ENCODE peak calls at places on chromosomes 5 and 9, in seven cellular contexts. One of them, this sample, is unnamed.

GRCh38 chr5:13558408-13558807 is 386.1 kb downstream of the DNAH5 start:
- DNase-seq in naive thymus-derived CD8-positive, alpha-beta T cell: no peak
- DNase-seq in uterus: no peak
- DNase-seq in EH: no peak
- DNase-seq in trophoblast cell: no peak
- DNase-seq in cardiac fibroblast: no peak
- DNase-seq in fibroblast of lung: peak; percentile 15
- DNase-seq in this sample: peak; percentile 19

GRCh38 chr9:120563044-120563443 is 16.9 kb downstream of the CDK5RAP2 start:
- DNase-seq in fibroblast of lung: no peak
- DNase-seq in EH: no peak
- DNase-seq in cardiac fibroblast: no peak
- DNase-seq in uterus: no peak
- DNase-seq in naive thymus-derived CD8-positive, alpha-beta T cell: no peak
- DNase-seq in trophoblast cell: no peak
- DNase-seq in this sample: no peak

GRCh38 chr5:81749562-81750307 is 1.2 kb downstream of the SSBP2 start:
- DNase-seq in uterus: peak; percentile 51
- DNase-seq in trophoblast cell: peak; percentile 32
- DNase-seq in fibroblast of lung: no peak
- DNase-seq in naive thymus-derived CD8-positive, alpha-beta T cell: peak; percentile 45
- DNase-seq in EH: peak; percentile 42
- DNase-seq in cardiac fibroblast: no peak
- DNase-seq in this sample: no peak

GRCh38 chr5:67621040-67621397 is 424.4 kb upstream of the CD180 start:
- DNase-seq in EH: no peak
- DNase-seq in uterus: no peak
- DNase-seq in cardiac fibroblast: no peak
- DNase-seq in trophoblast cell: no peak
- DNase-seq in fibroblast of lung: no peak
- DNase-seq in naive thymus-derived CD8-positive, alpha-beta T cell: no peak
- DNase-seq in this sample: no peak

GRCh38 chr5:146744358-146744757 is 134.2 kb downstream of the PPP2R2B start:
- DNase-seq in trophoblast cell: peak; percentile 3
- DNase-seq in cardiac fibroblast: peak; percentile 51
- DNase-seq in naive thymus-derived CD8-positive, alpha-beta T cell: no peak
- DNase-seq in fibroblast of lung: peak; percentile 93
- DNase-seq in EH: peak; percentile 34
- DNase-seq in uterus: no peak
- DNase-seq in this sample: no peak

GRCh38 chr5:125199968-125200841 is 453.8 kb upstream of the ZNF608 start:
- DNase-seq in cardiac fibroblast: no peak
- DNase-seq in EH: peak; percentile 9
- DNase-seq in naive thymus-derived CD8-positive, alpha-beta T cell: no peak
- DNase-seq in fibroblast of lung: peak; percentile 26
- DNase-seq in uterus: peak; percentile 19
- DNase-seq in trophoblast cell: peak; percentile 35
- DNase-seq in this sample: no peak

GRCh38 chr5:16805478-16805877 is 130.6 kb downstream of the MYO10 start:
- DNase-seq in trophoblast cell: no peak
- DNase-seq in fibroblast of lung: no peak
- DNase-seq in naive thymus-derived CD8-positive, alpha-beta T cell: no peak
- DNase-seq in EH: peak; percentile 86
- DNase-seq in cardiac fibroblast: no peak
- DNase-seq in uterus: no peak
- DNase-seq in this sample: no peak

GRCh38 chr5:149063017-149063687 is at the start of gene SH3TC2:
- DNase-seq in fibroblast of lung: peak; percentile 57
- DNase-seq in naive thymus-derived CD8-positive, alpha-beta T cell: no peak
- DNase-seq in uterus: no peak
- DNase-seq in cardiac fibroblast: peak; percentile 84
- DNase-seq in EH: peak; percentile 93
- DNase-seq in trophoblast cell: peak; percentile 98
- DNase-seq in this sample: peak; percentile 95

GRCh38 chr9:97747201-97747965 is 50.2 kb upstream of the XPA start:
- DNase-seq in uterus: no peak
- DNase-seq in trophoblast cell: peak; percentile 35
- DNase-seq in fibroblast of lung: no peak
- DNase-seq in EH: peak; percentile 65
- DNase-seq in naive thymus-derived CD8-positive, alpha-beta T cell: no peak
- DNase-seq in cardiac fibroblast: peak; percentile 9
- DNase-seq in this sample: no peak

GRCh38 chr5:151097081-151097480 is 16.2 kb upstream of the TNIP1 start:
- DNase-seq in cardiac fibroblast: no peak
- DNase-seq in trophoblast cell: no peak
- DNase-seq in uterus: no peak
- DNase-seq in fibroblast of lung: no peak
- DNase-seq in EH: no peak
- DNase-seq in naive thymus-derived CD8-positive, alpha-beta T cell: no peak
- DNase-seq in this sample: no peak

GRCh38 chr5:110306650-110307049 is 419.8 kb downstream of the TMEM232 start:
- DNase-seq in cardiac fibroblast: no peak
- DNase-seq in EH: no peak
- DNase-seq in fibroblast of lung: no peak
- DNase-seq in naive thymus-derived CD8-positive, alpha-beta T cell: no peak
- DNase-seq in trophoblast cell: no peak
- DNase-seq in uterus: no peak
- DNase-seq in this sample: no peak

GRCh38 chr9:16205455-16205854 is 652.6 kb downstream of the CCDC171 start:
- DNase-seq in fibroblast of lung: no peak
- DNase-seq in cardiac fibroblast: no peak
- DNase-seq in trophoblast cell: no peak
- DNase-seq in naive thymus-derived CD8-positive, alpha-beta T cell: no peak
- DNase-seq in uterus: no peak
- DNase-seq in EH: no peak
- DNase-seq in this sample: no peak

GRCh38 chr5:84382363-84383295 is 2.1 kb downstream of the EDIL3 start:
- DNase-seq in fibroblast of lung: peak; percentile 81
- DNase-seq in trophoblast cell: peak; percentile 12
- DNase-seq in EH: no peak
- DNase-seq in naive thymus-derived CD8-positive, alpha-beta T cell: no peak
- DNase-seq in uterus: peak; percentile 41
- DNase-seq in cardiac fibroblast: peak; percentile 75
- DNase-seq in this sample: no peak

GRCh38 chr5:146731909-146732659 is 146.5 kb downstream of the PPP2R2B start:
- DNase-seq in EH: peak; percentile 86
- DNase-seq in naive thymus-derived CD8-positive, alpha-beta T cell: no peak
- DNase-seq in cardiac fibroblast: peak; percentile 86
- DNase-seq in trophoblast cell: peak; percentile 79
- DNase-seq in uterus: no peak
- DNase-seq in fibroblast of lung: peak; percentile 99
- DNase-seq in this sample: peak; percentile 87

GRCh38 chr5:61784337-61784736 is 452.3 kb downstream of the ZSWIM6 start:
- DNase-seq in uterus: no peak
- DNase-seq in fibroblast of lung: peak; percentile 9
- DNase-seq in trophoblast cell: no peak
- DNase-seq in cardiac fibroblast: no peak
- DNase-seq in EH: peak; percentile 4
- DNase-seq in naive thymus-derived CD8-positive, alpha-beta T cell: no peak
- DNase-seq in this sample: no peak

GRCh38 chr5:174750720-174751119 is 26.3 kb downstream of the MSX2 start:
- DNase-seq in naive thymus-derived CD8-positive, alpha-beta T cell: no peak
- DNase-seq in EH: peak; percentile 81
- DNase-seq in fibroblast of lung: peak; percentile 76
- DNase-seq in uterus: no peak
- DNase-seq in trophoblast cell: peak; percentile 19
- DNase-seq in cardiac fibroblast: peak; percentile 50
- DNase-seq in this sample: peak; percentile 49

GRCh38 chr9:133499892-133500270 is 21.0 kb upstream of the SLC2A6 start:
- DNase-seq in cardiac fibroblast: no peak
- DNase-seq in fibroblast of lung: no peak
- DNase-seq in naive thymus-derived CD8-positive, alpha-beta T cell: no peak
- DNase-seq in uterus: no peak
- DNase-seq in trophoblast cell: no peak
- DNase-seq in EH: no peak
- DNase-seq in this sample: no peak

GRCh38 chr9:124511426-124511840 is 4.2 kb upstream of the NR5A1 start:
- DNase-seq in trophoblast cell: no peak
- DNase-seq in fibroblast of lung: no peak
- DNase-seq in naive thymus-derived CD8-positive, alpha-beta T cell: no peak
- DNase-seq in cardiac fibroblast: no peak
- DNase-seq in uterus: no peak
- DNase-seq in EH: peak; percentile 11
- DNase-seq in this sample: no peak

GRCh38 chr9:121299467-121300282 is 31.7 kb downstream of the GSN start:
- DNase-seq in naive thymus-derived CD8-positive, alpha-beta T cell: peak; percentile 10
- DNase-seq in uterus: peak; percentile 76
- DNase-seq in trophoblast cell: peak; percentile 15
- DNase-seq in EH: peak; percentile 51
- DNase-seq in fibroblast of lung: no peak
- DNase-seq in cardiac fibroblast: peak; percentile 57
- DNase-seq in this sample: no peak

GRCh38 chr9:93678199-93679019 is 102.0 kb downstream of the PHF2 start:
- DNase-seq in trophoblast cell: no peak
- DNase-seq in uterus: peak; percentile 5
- DNase-seq in naive thymus-derived CD8-positive, alpha-beta T cell: no peak
- DNase-seq in EH: no peak
- DNase-seq in fibroblast of lung: no peak
- DNase-seq in cardiac fibroblast: no peak
- DNase-seq in this sample: no peak

GRCh38 chr9:20314981-20315380 is 307.3 kb downstream of the MLLT3 start:
- DNase-seq in EH: no peak
- DNase-seq in cardiac fibroblast: no peak
- DNase-seq in fibroblast of lung: no peak
- DNase-seq in trophoblast cell: no peak
- DNase-seq in uterus: no peak
- DNase-seq in naive thymus-derived CD8-positive, alpha-beta T cell: no peak
- DNase-seq in this sample: no peak

GRCh38 chr9:137764981-137765380 is 112.6 kb upstream of the CACNA1B start:
- DNase-seq in fibroblast of lung: no peak
- DNase-seq in trophoblast cell: no peak
- DNase-seq in naive thymus-derived CD8-positive, alpha-beta T cell: no peak
- DNase-seq in EH: no peak
- DNase-seq in uterus: no peak
- DNase-seq in cardiac fibroblast: no peak
- DNase-seq in this sample: no peak

GRCh38 chr9:2857564-2858198 is 13.8 kb upstream of the PUM3 start:
- DNase-seq in fibroblast of lung: peak; percentile 53
- DNase-seq in trophoblast cell: peak; percentile 88
- DNase-seq in EH: peak; percentile 79
- DNase-seq in naive thymus-derived CD8-positive, alpha-beta T cell: peak; percentile 53
- DNase-seq in cardiac fibroblast: peak; percentile 84
- DNase-seq in uterus: peak; percentile 55
- DNase-seq in this sample: peak; percentile 42

GRCh38 chr5:31630931-31631330 is 8.0 kb upstream of the PDZD2 start:
- DNase-seq in fibroblast of lung: no peak
- DNase-seq in naive thymus-derived CD8-positive, alpha-beta T cell: no peak
- DNase-seq in uterus: no peak
- DNase-seq in EH: no peak
- DNase-seq in trophoblast cell: no peak
- DNase-seq in cardiac fibroblast: no peak
- DNase-seq in this sample: no peak

GRCh38 chr5:167573274-167574127 is 717.9 kb upstream of the WWC1 start:
- DNase-seq in fibroblast of lung: peak; percentile 89
- DNase-seq in uterus: no peak
- DNase-seq in EH: peak; percentile 48
- DNase-seq in cardiac fibroblast: peak; percentile 47
- DNase-seq in trophoblast cell: no peak
- DNase-seq in naive thymus-derived CD8-positive, alpha-beta T cell: no peak
- DNase-seq in this sample: peak; percentile 55

GRCh38 chr9:120689860-120690259 is 24.4 kb downstream of the MEGF9 start:
- DNase-seq in trophoblast cell: no peak
- DNase-seq in naive thymus-derived CD8-positive, alpha-beta T cell: no peak
- DNase-seq in uterus: no peak
- DNase-seq in EH: peak; percentile 25
- DNase-seq in cardiac fibroblast: no peak
- DNase-seq in fibroblast of lung: peak; percentile 87
- DNase-seq in this sample: no peak

GRCh38 chr5:112350626-112351025 is 68.5 kb downstream of the EPB41L4A start:
- DNase-seq in cardiac fibroblast: no peak
- DNase-seq in trophoblast cell: no peak
- DNase-seq in fibroblast of lung: no peak
- DNase-seq in uterus: no peak
- DNase-seq in naive thymus-derived CD8-positive, alpha-beta T cell: no peak
- DNase-seq in EH: no peak
- DNase-seq in this sample: no peak

GRCh38 chr5:23823521-23823920 is 316.1 kb downstream of the PRDM9 start:
- DNase-seq in trophoblast cell: no peak
- DNase-seq in EH: no peak
- DNase-seq in cardiac fibroblast: no peak
- DNase-seq in uterus: no peak
- DNase-seq in fibroblast of lung: no peak
- DNase-seq in naive thymus-derived CD8-positive, alpha-beta T cell: no peak
- DNase-seq in this sample: no peak

GRCh38 chr9:114389612-114390368 is 2.0 kb upstream of the AKNA start:
- DNase-seq in fibroblast of lung: no peak
- DNase-seq in cardiac fibroblast: no peak
- DNase-seq in uterus: no peak
- DNase-seq in naive thymus-derived CD8-positive, alpha-beta T cell: no peak
- DNase-seq in EH: no peak
- DNase-seq in trophoblast cell: no peak
- DNase-seq in this sample: no peak

GRCh38 chr9:20658677-20659473 is 25.2 kb upstream of the FOCAD start:
- DNase-seq in cardiac fibroblast: peak; percentile 7
- DNase-seq in EH: no peak
- DNase-seq in fibroblast of lung: peak; percentile 23
- DNase-seq in naive thymus-derived CD8-positive, alpha-beta T cell: peak; percentile 2
- DNase-seq in trophoblast cell: peak; percentile 19
- DNase-seq in uterus: no peak
- DNase-seq in this sample: no peak

GRCh38 chr9:36991516-36992134 is 42.4 kb downstream of the PAX5 start:
- DNase-seq in uterus: no peak
- DNase-seq in naive thymus-derived CD8-positive, alpha-beta T cell: no peak
- DNase-seq in EH: peak; percentile 18
- DNase-seq in cardiac fibroblast: peak; percentile 10
- DNase-seq in fibroblast of lung: no peak
- DNase-seq in trophoblast cell: peak; percentile 78
- DNase-seq in this sample: no peak

GRCh38 chr9:36293171-36293570 is 34.9 kb upstream of the GNE start:
- DNase-seq in naive thymus-derived CD8-positive, alpha-beta T cell: no peak
- DNase-seq in trophoblast cell: peak; percentile 92
- DNase-seq in EH: no peak
- DNase-seq in cardiac fibroblast: no peak
- DNase-seq in uterus: no peak
- DNase-seq in fibroblast of lung: no peak
- DNase-seq in this sample: no peak

GRCh38 chr5:171826132-171826531 is 40.5 kb downstream of the SMIM23 start:
- DNase-seq in naive thymus-derived CD8-positive, alpha-beta T cell: no peak
- DNase-seq in trophoblast cell: no peak
- DNase-seq in uterus: no peak
- DNase-seq in fibroblast of lung: peak; percentile 52
- DNase-seq in cardiac fibroblast: no peak
- DNase-seq in EH: peak; percentile 17
- DNase-seq in this sample: no peak

GRCh38 chr5:85000671-85001070 is 616.0 kb upstream of the EDIL3 start:
- DNase-seq in trophoblast cell: peak; percentile 1
- DNase-seq in EH: no peak
- DNase-seq in naive thymus-derived CD8-positive, alpha-beta T cell: no peak
- DNase-seq in uterus: no peak
- DNase-seq in cardiac fibroblast: peak; percentile 1
- DNase-seq in fibroblast of lung: peak; percentile 63
- DNase-seq in this sample: peak; percentile 2

GRCh38 chr5:36928947-36929346 is 52.4 kb downstream of the NIPBL start:
- DNase-seq in EH: peak; percentile 82
- DNase-seq in fibroblast of lung: peak; percentile 83
- DNase-seq in trophoblast cell: no peak
- DNase-seq in naive thymus-derived CD8-positive, alpha-beta T cell: no peak
- DNase-seq in uterus: no peak
- DNase-seq in cardiac fibroblast: peak; percentile 52
- DNase-seq in this sample: peak; percentile 77

This sample was measured in foreskin keratinocyte.